ENCODE peak calls at places on chromosomes 11 and 22, in seven cellular contexts. D is adrenal gland; M is fibroblast of lung; I is stimulated activated CD4-positive, alpha-beta T cell treated with anti-CD3 and anti-CD28 coated beads, Interleukin-1b, Interleukin-23, amount 100 ng/mL, for 1 hour; O is B cell; E is H9; C is GDM1. J is an unnamed sample.

GRCh38 chr11:130428271-130428670 is at the start of gene ADAMTS8:
- DNase-seq in D (no peak), M (no peak), I (no peak), O (no peak), E (no peak), C (no peak), J (no peak)

GRCh38 chr11:69475866-69476714 is 5.4 kb upstream of the LINC01488 start:
- DNase-seq in D (no peak), M (no peak), I (no peak), O (no peak), E (peak), C (no peak), J (no peak)

GRCh38 chr22:49129736-49130135 is 697.9 kb downstream of the BRD1 start:
- DNase-seq in D (peak), M (no peak), I (no peak), O (no peak), E (peak), C (no peak), J (no peak)

GRCh38 chr22:29311468-29312217 is 3.9 kb downstream of the RASL10A start:
- DNase-seq in D (no peak), M (no peak), I (no peak), O (no peak), E (no peak), C (no peak), J (no peak)

GRCh38 chr11:100684101-100685065 is 2.7 kb upstream of the ARHGAP42 start:
- DNase-seq in D (no peak), M (no peak), I (no peak), O (no peak), E (no peak), C (no peak), J (peak)

GRCh38 chr22:37428649-37429586 is 1.6 kb upstream of the ELFN2 start:
- DNase-seq in D (no peak), M (peak), I (peak), O (peak), E (peak), C (peak), J (peak)

GRCh38 chr22:17013396-17014100 is 5.5 kb upstream of the GAB4 start:
- DNase-seq in D (no peak), M (no peak), I (no peak), O (no peak), E (no peak), C (no peak), J (no peak)

GRCh38 chr11:36403661-36404060 is 106.4 kb downstream of the TRAF6 start:
- DNase-seq in D (no peak), M (peak), I (no peak), O (no peak), E (no peak), C (no peak), J (peak)

GRCh38 chr22:29457730-29458129 is 19.3 kb downstream of the RFPL1 start:
- DNase-seq in D (peak), M (peak), I (no peak), O (peak), E (peak), C (no peak), J (peak)

GRCh38 chr11:8267831-8268529 is 4.3 kb upstream of the LMO1 start:
- DNase-seq in D (peak), M (no peak), I (no peak), O (peak), E (no peak), C (no peak), J (no peak)

GRCh38 chr11:19766206-19766605 is 53.6 kb downstream of the NAV2 start:
- DNase-seq in D (no peak), M (peak), I (no peak), O (no peak), E (no peak), C (no peak), J (peak)

GRCh38 chr22:19041403-19042074 is 80.7 kb downstream of the DGCR2 start:
- DNase-seq in D (no peak), M (no peak), I (no peak), O (no peak), E (peak), C (no peak), J (no peak)

GRCh38 chr22:36331912-36332622 is 55.7 kb downstream of the MYH9 start:
- DNase-seq in D (peak), M (peak), I (no peak), O (peak), E (no peak), C (peak), J (peak)

GRCh38 chr11:14054708-14055107 is 92.2 kb downstream of the SPON1 start:
- DNase-seq in D (no peak), M (peak), I (no peak), O (no peak), E (no peak), C (no peak), J (no peak)

GRCh38 chr11:20125927-20126326 is 34.3 kb downstream of the DBX1 start:
- DNase-seq in D (no peak), M (peak), I (no peak), O (no peak), E (no peak), C (no peak), J (peak)